ENCODE peak calls at places on chromosomes 2 and 18, in four cellular contexts. V, U, Z and X are unnamed samples.

GRCh38 chr2:1593371-1594205 is 150.7 kb downstream of the PXDN start:
- DNase-seq in Z (no peak), U (no peak), V (no peak), X (peak)

GRCh38 chr2:3302751-3303582 is 74.7 kb downstream of the EIPR1 start:
- DNase-seq in V (no peak), Z (no peak), U (peak), X (no peak)

GRCh38 chr2:47221039-47221438 is 65.9 kb upstream of the STPG4 start:
- DNase-seq in V (no peak), U (no peak), Z (no peak), X (no peak)

GRCh38 chr2:230778350-230779140 is 65.9 kb downstream of the CAB39 start:
- DNase-seq in Z (no peak), V (peak), U (no peak), X (no peak)

GRCh38 chr2:95303191-95303914 is 6.2 kb downstream of the KCNIP3 start:
- DNase-seq in V (no peak), U (no peak), Z (no peak), X (no peak)

GRCh38 chr2:221334466-221334865 is 237.6 kb downstream of the EPHA4 start:
- DNase-seq in U (no peak), Z (no peak), V (no peak), X (no peak)

GRCh38 chr18:35535297-35535696 is 37.5 kb upstream of the INO80C start:
- DNase-seq in Z (no peak), U (no peak), V (no peak), X (no peak)

GRCh38 chr2:43104106-43104505 is 122.3 kb downstream of the ZFP36L2 start:
- DNase-seq in U (no peak), Z (no peak), V (no peak), X (no peak)

GRCh38 chr2:177165731-177166711 is 46.6 kb upstream of the HNRNPA3 start:
- DNase-seq in V (peak), U (peak), Z (no peak), X (no peak)

GRCh38 chr2:149800624-149801220 is 213.1 kb upstream of the MMADHC start:
- DNase-seq in V (no peak), U (no peak), Z (no peak), X (peak)

GRCh38 chr2:56008661-56009411 is 85.3 kb upstream of the EFEMP1 start:
- DNase-seq in U (no peak), V (no peak), Z (peak), X (peak)

GRCh38 chr2:234363011-234363487 is 133.8 kb downstream of the ARL4C start:
- DNase-seq in Z (peak), V (no peak), U (peak), X (peak)

GRCh38 chr2:240299710-240300068 is 135.8 kb upstream of the GPC1 start:
- DNase-seq in Z (no peak), U (no peak), V (no peak), X (no peak)

GRCh38 chr2:230144348-230144747 is 75.4 kb downstream of the SP110 start:
- DNase-seq in V (no peak), U (no peak), Z (no peak), X (no peak)

GRCh38 chr2:68431316-68431972 is 35.6 kb downstream of the FBXO48 start:
- DNase-seq in V (no peak), U (no peak), Z (no peak), X (no peak)

GRCh38 chr2:62724886-62725711 is 19.6 kb downstream of the EHBP1 start:
- DNase-seq in U (no peak), Z (no peak), V (no peak), X (peak)

GRCh38 chr2:108968619-108969018 is 20.4 kb downstream of the EDAR start:
- DNase-seq in V (no peak), Z (no peak), U (no peak), X (no peak)

GRCh38 chr2:119255760-119256573 is 32.3 kb downstream of the STEAP3 start:
- DNase-seq in Z (no peak), U (peak), V (no peak), X (peak)

GRCh38 chr2:64288321-64288931 is 144.2 kb upstream of the PELI1 start:
- DNase-seq in U (no peak), V (no peak), Z (no peak), X (no peak)

GRCh38 chr2:50751255-50752069 is 280.5 kb downstream of the NRXN1 start:
- DNase-seq in Z (no peak), V (no peak), U (no peak), X (no peak)

GRCh38 chr2:230714122-230714453 is 1.4 kb downstream of the CAB39 start:
- DNase-seq in V (no peak), U (peak), Z (no peak), X (no peak)

GRCh38 chr2:99922664-99923063 is 219.7 kb downstream of the AFF3 start:
- DNase-seq in U (no peak), V (no peak), Z (no peak), X (no peak)

GRCh38 chr2:175525975-175526374 is 344.5 kb upstream of the ATP5MC3 start:
- DNase-seq in U (no peak), V (no peak), Z (no peak), X (no peak)

GRCh38 chr2:219362524-219363164 is 25.1 kb downstream of the DNPEP start:
- DNase-seq in V (peak), U (no peak), Z (no peak), X (no peak)

GRCh38 chr18:32287249-32287648 is 97.4 kb downstream of the MEP1B start:
- DNase-seq in Z (no peak), U (no peak), V (no peak), X (no peak)

GRCh38 chr2:28408764-28409599 is 16.3 kb downstream of the FOSL2 start:
- DNase-seq in V (no peak), Z (no peak), U (no peak), X (no peak)
- TF ChIP-seq SUZ12 in V (no peak), Z (no peak), U (no peak), X (no peak)

GRCh38 chr2:216500572-216500971 is 1.9 kb downstream of the RPL37A start:
- DNase-seq in Z (no peak), U (no peak), V (no peak), X (no peak)
- H3K9ac ChIP-seq in Z (peak), U (peak), V (peak), X (peak)

DNA sequence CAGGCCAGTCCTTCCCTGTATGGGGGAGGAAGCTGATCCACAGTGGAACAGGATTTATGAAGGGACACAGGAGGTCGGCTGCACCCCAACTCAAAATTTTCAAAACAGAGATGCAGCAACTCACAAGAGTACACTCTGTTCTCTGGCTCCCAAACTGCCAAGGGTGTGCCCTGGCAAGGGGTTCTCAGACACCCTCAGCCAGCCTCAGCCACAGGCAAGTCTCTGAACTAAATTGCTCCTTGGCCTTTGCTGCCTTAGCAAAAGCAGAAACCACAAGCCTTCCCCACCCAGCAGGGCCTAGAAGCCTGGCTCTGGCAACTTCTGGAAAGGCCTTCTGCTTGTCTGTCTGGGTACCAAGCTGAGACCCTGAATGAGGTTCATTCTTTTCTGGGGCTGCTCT is 36.6 kb downstream of the RHOB start:
- DNase-seq in V (no peak), U (no peak), Z (no peak), X (no peak)
- TF ChIP-seq ZNF274 in V (no peak), U (no peak), Z (no peak), X (no peak)

DNA sequence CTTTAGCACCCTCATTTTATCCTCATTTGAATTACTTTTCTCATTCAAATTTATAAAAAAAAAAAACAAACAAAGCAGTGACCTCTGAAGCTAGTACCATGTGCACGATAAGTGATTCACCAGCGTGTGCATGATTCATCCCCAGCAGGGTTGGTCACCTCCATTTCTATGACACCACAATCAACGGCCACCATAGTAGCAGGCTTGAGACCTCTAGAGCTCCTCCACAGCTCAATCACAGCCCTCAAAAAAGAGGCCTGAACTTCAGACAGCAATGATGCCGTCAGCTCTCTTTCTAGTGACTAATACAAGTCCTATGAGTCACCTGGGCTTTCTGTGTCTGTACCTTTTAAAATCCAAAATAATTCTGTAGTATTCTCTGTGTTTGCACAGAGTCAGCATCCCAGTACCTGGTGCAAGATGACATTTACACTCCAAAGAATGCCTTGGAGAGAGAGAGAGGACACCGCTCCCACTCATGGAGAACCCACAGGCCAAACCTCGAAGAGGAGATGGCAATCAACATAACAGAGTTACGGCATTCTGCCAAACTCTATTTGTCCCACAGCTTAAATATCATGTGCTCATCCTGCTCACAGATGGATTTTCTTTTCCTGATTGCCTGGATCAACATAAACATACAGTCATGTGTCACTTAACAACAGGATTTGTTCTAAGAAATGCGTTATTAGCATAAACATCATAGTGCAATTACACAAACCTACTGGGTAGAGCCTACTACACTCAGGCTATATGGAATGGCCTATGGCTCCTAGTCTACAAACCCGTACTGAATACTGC is 58.7 kb downstream of the L3MBTL4 start:
- DNase-seq in U (no peak), Z (no peak), V (no peak), X (no peak)
- TF ChIP-seq SUZ12 in U (no peak), Z (no peak), V (no peak), X (no peak)

DNA sequence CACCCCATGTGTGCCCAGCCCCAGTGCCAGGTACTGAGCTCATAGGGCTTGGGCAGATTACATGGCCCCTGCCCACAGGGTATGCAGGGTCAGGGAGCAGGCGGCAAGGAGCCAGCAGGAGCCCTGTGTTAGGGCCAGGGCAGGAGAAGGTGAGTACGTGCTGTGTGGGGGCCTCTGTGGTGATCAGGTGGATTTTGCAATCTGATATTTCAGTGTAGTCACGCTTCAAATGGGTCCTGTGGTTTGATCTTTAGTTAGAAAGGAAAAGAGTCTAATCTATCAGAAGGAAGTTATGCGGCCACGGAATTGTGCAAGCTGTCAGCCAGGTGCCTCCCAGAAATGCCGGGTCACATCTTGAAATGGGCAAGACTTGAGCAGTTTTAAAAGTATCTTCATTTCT is 13.9 kb downstream of the UBE2F start:
- DNase-seq in U (no peak), V (no peak), Z (no peak), X (no peak)
- H3K9ac ChIP-seq in U (no peak), V (no peak), Z (no peak), X (no peak)

GRCh38 chr2:72104821-72105588 is 42.7 kb downstream of the CYP26B1 start:
- DNase-seq in Z (no peak), U (peak), V (no peak), X (no peak)
- TF ChIP-seq ZNF274 in Z (no peak), U (no peak), V (no peak), X (no peak)

GRCh38 chr2:18232731-18233438 is 327.6 kb downstream of the RDH14 start:
- DNase-seq in V (no peak), Z (no peak), U (peak), X (no peak)
- TF ChIP-seq SUZ12 in V (no peak), Z (no peak), U (no peak), X (no peak)